ENCODE peak calls at places on chromosomes 3 and 15, in six cellular contexts. J is hepatocyte; Q is breast epithelium; U is H9; C is activated CD4-positive, CD25-positive, alpha-beta regulatory T cell treated with anti-CD3 and anti-CD28 coated beads, Interleukin-2, amount 50 U/mL, for 16 hours; S is mucosa of gallbladder. L is an unnamed sample.

GRCh38 chr3:86990734-86991481 is at the start of gene VGLL3:
- DNase-seq in J (peak; percentile 88), Q (peak; percentile 60), U (peak; percentile 92), C (no peak), S (peak; percentile 65), L (no peak)

GRCh38 chr3:44729384-44729910 is at the start of gene ZNF501:
- DNase-seq in J (peak; percentile 94), Q (peak; percentile 86), U (peak; percentile 95), C (peak; percentile 67), S (peak; percentile 95), L (peak; percentile 60)

GRCh38 chr15:63487076-63487757 is 17.2 kb upstream of the USP3 start:
- DNase-seq in J (peak; percentile 88), Q (peak; percentile 90), U (peak; percentile 87), C (peak; percentile 82), S (peak; percentile 92), L (peak; percentile 74)

GRCh38 chr15:101206173-101206572 is 45.7 kb downstream of the CHSY1 start:
- DNase-seq in J (no peak), Q (no peak), U (no peak), C (peak; percentile 69), S (no peak), L (peak; percentile 55)

GRCh38 chr3:72128906-72129305 is 344.0 kb upstream of the PROK2 start:
- DNase-seq in J (no peak), Q (no peak), U (no peak), C (no peak), S (no peak), L (no peak)

GRCh38 chr3:184085389-184085852 is 11.4 kb upstream of the HTR3E start:
- DNase-seq in J (peak; percentile 16), Q (no peak), U (no peak), C (no peak), S (no peak), L (no peak)

GRCh38 chr15:43749690-43750345 is 3.6 kb downstream of the PDIA3 start:
- DNase-seq in J (no peak), Q (no peak), U (no peak), C (no peak), S (no peak), L (no peak)

GRCh38 chr15:40115670-40116093 is 7.0 kb upstream of the BMF start:
- DNase-seq in J (no peak), Q (peak; percentile 74), U (peak; percentile 67), C (no peak), S (peak; percentile 60), L (no peak)

GRCh38 chr15:60835974-60836373 is 357.0 kb upstream of the ICE2 start:
- DNase-seq in J (no peak), Q (no peak), U (no peak), C (no peak), S (no peak), L (no peak)

GRCh38 chr3:43063114-43063513 is 42.8 kb downstream of the POMGNT2 start:
- DNase-seq in J (no peak), Q (no peak), U (no peak), C (no peak), S (no peak), L (no peak)

GRCh38 chr15:51065781-51066180 is 28.9 kb downstream of the TNFAIP8L3 start:
- DNase-seq in J (no peak), Q (no peak), U (no peak), C (no peak), S (no peak), L (no peak)

GRCh38 chr3:139292933-139293664 is 50.7 kb upstream of the MRPS22 start:
- DNase-seq in J (peak; percentile 22), Q (no peak), U (no peak), C (no peak), S (no peak), L (no peak)

GRCh38 chr3:83224101-83224868 is 1462.8 kb upstream of the GBE1 start:
- DNase-seq in J (no peak), Q (no peak), U (no peak), C (no peak), S (no peak), L (no peak)

GRCh38 chr3:120487079-120487693 is 36.4 kb upstream of the FSTL1 start:
- DNase-seq in J (no peak), Q (no peak), U (no peak), C (no peak), S (no peak), L (no peak)

GRCh38 chr3:38137615-38138346 is 680 bp upstream of the MYD88 start:
- DNase-seq in J (no peak), Q (no peak), U (peak; percentile 65), C (no peak), S (no peak), L (no peak)

GRCh38 chr3:124964432-124964831 is 29.9 kb upstream of the MUC13 start:
- DNase-seq in J (no peak), Q (no peak), U (no peak), C (no peak), S (no peak), L (no peak)

GRCh38 chr3:8652323-8652987 is 7.9 kb upstream of the SSUH2 start:
- DNase-seq in J (peak; percentile 56), Q (no peak), U (no peak), C (no peak), S (no peak), L (no peak)

GRCh38 chr3:181710581-181711255 is 1.0 kb upstream of the SOX2 start:
- DNase-seq in J (no peak), Q (no peak), U (peak; percentile 93), C (no peak), S (no peak), L (no peak)

GRCh38 chr15:42665827-42666226 is 71.1 kb downstream of the CDAN1 start:
- DNase-seq in J (no peak), Q (no peak), U (no peak), C (no peak), S (no peak), L (no peak)

GRCh38 chr3:4466783-4467521 is at the start of gene SUMF1:
- DNase-seq in J (peak; percentile 91), Q (peak; percentile 75), U (peak; percentile 83), C (peak; percentile 42), S (peak; percentile 82), L (peak; percentile 48)

GRCh38 chr15:34014556-34014955 is 24.4 kb downstream of the AVEN start:
- DNase-seq in J (no peak), Q (no peak), U (no peak), C (no peak), S (no peak), L (no peak)

GRCh38 chr3:44880284-44880683 is 5.9 kb downstream of the TGM4 start:
- DNase-seq in J (no peak), Q (no peak), U (no peak), C (no peak), S (no peak), L (no peak)

GRCh38 chr15:50140097-50140496 is 21.1 kb upstream of the ATP8B4 start:
- DNase-seq in J (no peak), Q (no peak), U (no peak), C (no peak), S (no peak), L (no peak)

GRCh38 chr15:41870689-41871081 is 23.2 kb downstream of the SPTBN5 start:
- DNase-seq in J (no peak), Q (no peak), U (no peak), C (peak; percentile 19), S (no peak), L (peak; percentile 7)